ENCODE peak calls at places on chromosomes 6 and 20, in six cellular contexts. N is Peyer's patch, Q is trophoblast cell, T is AG10803, L is dorsolateral prefrontal cortex, H is neuronal stem cell. S is an unnamed sample.

GRCh38 chr6:118542184-118542952 is 5.7 kb upstream of the PLN start:
- DNase-seq in Q (no peak), N (no peak), T (peak), H (no peak), L (no peak), S (peak)

GRCh38 chr6:128062882-128063603 is 162.2 kb upstream of the THEMIS start:
- DNase-seq in L (no peak), H (no peak), N (no peak), T (peak), Q (no peak), S (peak)

GRCh38 chr6:44072959-44073611 is 54.2 kb downstream of the MRPL14 start:
- DNase-seq in T (peak), L (peak), N (peak), H (peak), Q (peak), S (peak)

GRCh38 chr20:37615507-37616425 is 78.1 kb upstream of the CTNNBL1 start:
- DNase-seq in T (peak), N (no peak), L (peak), Q (peak), H (peak), S (peak)

GRCh38 chr6:114144887-114145851 is 174.2 kb upstream of the HDAC2 start:
- DNase-seq in T (no peak), N (no peak), Q (peak), L (no peak), H (peak), S (peak)

GRCh38 chr6:3749991-3750323 is 1.6 kb downstream of the PXDC1 start:
- DNase-seq in L (no peak), Q (peak), H (no peak), T (peak), N (no peak), S (peak)

GRCh38 chr20:33516882-33517281 is 27.0 kb downstream of the CBFA2T2 start:
- DNase-seq in H (no peak), N (no peak), Q (no peak), T (peak), L (no peak), S (peak)

GRCh38 chr6:2945069-2945452 is 26.3 kb downstream of the SERPINB6 start:
- DNase-seq in L (no peak), N (no peak), H (no peak), T (peak), Q (no peak), S (no peak)

GRCh38 chr6:51640016-51640415 is 447.4 kb downstream of the PKHD1 start:
- DNase-seq in H (no peak), N (no peak), Q (no peak), T (no peak), L (no peak), S (no peak)

GRCh38 chr20:64072664-64073063 is 6.7 kb downstream of the RGS19 start:
- DNase-seq in Q (no peak), T (no peak), H (no peak), L (no peak), N (no peak), S (no peak)

GRCh38 chr6:157428418-157429202 is 47.6 kb downstream of the ZDHHC14 start:
- DNase-seq in H (no peak), L (no peak), Q (peak), N (no peak), T (no peak), S (no peak)

GRCh38 chr6:142886431-142887170 is 58.4 kb downstream of the HIVEP2 start:
- DNase-seq in N (no peak), H (no peak), L (no peak), Q (peak), T (peak), S (peak)

GRCh38 chr6:158631678-158632537 is 12.6 kb downstream of the DYNLT1 start:
- DNase-seq in Q (no peak), H (no peak), N (peak), T (peak), L (no peak), S (peak)

GRCh38 chr6:116500969-116501433 is 10.4 kb upstream of the CALHM5 start:
- DNase-seq in H (no peak), L (no peak), Q (no peak), N (no peak), T (no peak), S (peak)

GRCh38 chr20:32580608-32580969 is 4.5 kb downstream of the NOL4L start:
- DNase-seq in N (no peak), H (no peak), L (no peak), Q (no peak), T (no peak), S (no peak)

GRCh38 chr20:19407731-19408130 is 195.3 kb downstream of the SLC24A3 start:
- DNase-seq in L (no peak), T (peak), Q (peak), N (no peak), H (no peak), S (peak)

GRCh38 chr6:41596096-41596685 is 42.1 kb upstream of the MDFI start:
- DNase-seq in T (no peak), H (no peak), Q (no peak), L (no peak), N (no peak), S (no peak)

GRCh38 chr6:7561153-7561964 is 19.9 kb downstream of the DSP start:
- DNase-seq in Q (peak), H (no peak), N (peak), L (no peak), T (peak), S (no peak)

GRCh38 chr6:157587127-157587729 is 206.2 kb downstream of the ZDHHC14 start:
- DNase-seq in N (no peak), L (no peak), Q (no peak), T (no peak), H (no peak), S (no peak)

GRCh38 chr20:32382102-32382950 is 24.2 kb downstream of the ASXL1 start:
- DNase-seq in L (no peak), Q (no peak), T (no peak), N (no peak), H (no peak), S (no peak)

GRCh38 chr6:45827952-45828530 is 187.6 kb downstream of the CLIC5 start:
- DNase-seq in N (no peak), H (no peak), Q (no peak), L (no peak), T (no peak), S (peak)

GRCh38 chr6:148545901-148546300 is 200.9 kb upstream of the UST start:
- DNase-seq in T (no peak), H (no peak), L (no peak), N (no peak), Q (no peak), S (no peak)

GRCh38 chr20:316316-317068 is 8.9 kb upstream of the SOX12 start:
- DNase-seq in H (no peak), L (no peak), T (peak), N (no peak), Q (no peak), S (no peak)

GRCh38 chr6:26025047-26025893 is 62.0 kb upstream of the HFE start:
- DNase-seq in Q (peak), L (no peak), H (no peak), N (no peak), T (peak), S (peak)

GRCh38 chr20:58677808-58678207 is 14.8 kb upstream of the NPEPL1 start:
- DNase-seq in N (no peak), H (no peak), Q (no peak), T (no peak), L (no peak), S (no peak)

GRCh38 chr6:80480478-80481157 is 374.1 kb downstream of the BCKDHB start:
- DNase-seq in Q (no peak), T (peak), L (no peak), H (no peak), N (no peak), S (no peak)

GRCh38 chr6:105550961-105551625 is 148.2 kb upstream of the PREP start:
- DNase-seq in T (peak), L (no peak), Q (peak), H (no peak), N (no peak), S (peak)

GRCh38 chr6:86070151-86070550 is 427.5 kb upstream of the SYNCRIP start:
- DNase-seq in L (no peak), H (no peak), Q (no peak), N (no peak), T (no peak), S (no peak)

GRCh38 chr20:54600634-54601033 is 125.2 kb downstream of the DOK5 start:
- DNase-seq in L (no peak), T (no peak), N (no peak), H (no peak), Q (no peak), S (no peak)

GRCh38 chr6:53986721-53987526 is 124.3 kb upstream of the MLIP start:
- DNase-seq in Q (no peak), L (no peak), H (no peak), T (peak), N (no peak), S (peak)

GRCh38 chr20:59779656-59780380 is 153.6 kb downstream of the SYCP2 start:
- DNase-seq in L (no peak), N (no peak), H (no peak), Q (no peak), T (no peak), S (no peak)

GRCh38 chr6:37776546-37776945 is 43.0 kb upstream of the ZFAND3 start:
- DNase-seq in H (no peak), T (no peak), N (no peak), L (no peak), Q (no peak), S (no peak)

GRCh38 chr6:3385660-3386151 is 71.1 kb downstream of the SLC22A23 start:
- DNase-seq in L (peak), Q (no peak), H (no peak), T (peak), N (no peak), S (peak)

DNA sequence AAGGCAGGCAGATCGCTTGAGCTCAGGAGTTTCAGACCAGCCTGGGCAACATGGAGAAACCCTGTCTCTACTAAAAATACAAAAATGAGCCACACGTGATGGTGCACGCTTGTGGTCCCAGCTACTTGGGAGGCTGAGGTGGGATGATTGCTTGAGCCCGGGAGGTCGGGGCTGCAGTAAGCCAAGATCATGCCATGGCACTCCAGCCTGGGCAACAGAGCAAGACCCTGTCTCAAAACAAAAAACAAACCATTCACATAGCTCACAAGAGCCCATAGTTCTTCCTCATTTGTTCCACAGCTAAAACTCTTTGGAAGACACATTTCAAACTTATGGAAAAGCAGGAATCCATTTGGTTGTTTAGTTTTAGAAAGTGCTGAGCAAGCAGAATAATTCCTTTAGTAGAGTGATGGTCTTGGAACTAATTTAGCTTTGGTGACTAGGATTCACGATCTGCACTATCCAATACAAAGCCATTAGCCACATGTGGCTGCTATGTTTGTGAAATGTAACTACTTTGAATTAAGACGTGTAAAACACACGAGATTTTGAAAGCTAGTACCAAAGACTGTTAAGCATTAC is 4.1 kb downstream of the ZNFX1 start:
- DNase-seq in H (no peak), Q (no peak), L (no peak), N (no peak), T (no peak), S (no peak)
- H3K4me3 ChIP-seq in H (no peak), Q (no peak), L (no peak), N (no peak), T (no peak), S (no peak)

GRCh38 chr6:33318426-33319073 is 1.0 kb upstream of the ZBTB22 start:
- DNase-seq in L (no peak), H (no peak), Q (no peak), T (no peak), N (no peak), S (no peak)
- H3K4me3 ChIP-seq in L (peak), H (peak), Q (no peak), T (peak), N (peak), S (peak)

GRCh38 chr6:1820165-1820564 is 210.4 kb downstream of the FOXC1 start:
- DNase-seq in L (no peak), H (no peak), T (peak), Q (no peak), N (no peak), S (peak)
- H3K4me3 ChIP-seq in L (no peak), H (no peak), T (no peak), Q (no peak), N (no peak), S (no peak)

DNA sequence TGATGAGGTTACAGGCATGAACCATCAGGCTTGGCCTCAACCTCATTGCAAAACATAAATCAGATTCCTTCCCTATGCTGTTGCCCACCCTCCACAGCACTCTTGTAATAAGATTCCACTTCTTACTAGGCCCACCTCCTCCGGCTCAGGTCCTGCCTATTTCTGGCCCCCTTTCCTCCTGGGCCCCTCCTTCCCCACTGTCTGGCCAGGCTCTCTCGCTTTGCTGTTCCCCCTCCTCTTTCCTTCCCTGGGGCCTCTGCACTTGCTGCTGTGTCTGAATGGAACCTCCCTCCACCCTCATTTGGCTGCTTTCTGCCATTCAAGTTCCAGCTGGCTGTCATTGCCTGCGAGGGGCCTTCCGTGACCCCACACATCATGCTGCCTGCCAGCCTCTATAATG is 38.9 kb downstream of the ARHGAP40 start:
- DNase-seq in Q (no peak), H (peak), N (no peak), L (no peak), T (no peak), S (no peak)
- H3K4me3 ChIP-seq in Q (no peak), H (no peak), N (no peak), L (no peak), T (no peak), S (no peak)

DNA sequence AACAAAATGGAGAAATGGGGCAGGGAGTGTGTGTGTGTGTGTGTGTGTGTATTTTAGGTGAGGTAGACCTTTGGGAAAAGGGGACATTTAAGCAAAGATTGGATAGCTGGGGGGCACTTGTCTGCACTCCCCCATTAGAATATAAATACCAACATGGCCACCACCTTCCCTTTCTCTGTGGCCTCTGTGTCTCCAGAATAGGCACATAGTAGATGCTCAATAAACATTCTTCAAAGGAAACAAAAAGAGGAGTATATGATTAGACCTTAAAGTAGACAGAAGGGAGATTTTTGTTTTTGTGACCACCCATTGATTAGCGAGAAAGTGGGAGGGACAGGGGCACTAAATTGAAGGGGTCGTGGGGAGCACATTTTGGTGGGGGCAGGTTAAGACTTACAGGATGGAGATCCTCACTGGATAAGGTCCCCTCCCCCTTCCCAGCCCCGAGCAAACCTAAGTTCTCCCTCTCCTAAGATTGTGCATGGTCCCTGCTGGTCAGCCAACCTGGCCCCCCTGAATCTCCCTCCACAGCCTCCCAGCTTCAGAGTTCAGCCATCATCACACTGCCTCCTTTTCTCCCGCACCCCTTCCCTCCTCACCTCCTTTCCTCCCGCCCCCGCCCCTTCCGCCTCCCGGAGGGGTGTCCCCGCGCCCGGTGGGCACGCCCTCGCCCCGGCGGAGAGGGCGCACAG is 514 bp upstream of the TSHZ2 start:
- DNase-seq in H (no peak), T (no peak), N (no peak), Q (no peak), L (no peak), S (no peak)
- H3K4me3 ChIP-seq in H (peak), T (peak), N (peak), Q (no peak), L (peak), S (no peak)

GRCh38 chr20:25489221-25489863 is 81.9 kb downstream of the GINS1 start:
- DNase-seq in H (no peak), T (no peak), Q (no peak), L (no peak), N (no peak), S (no peak)
- H3K4me3 ChIP-seq in H (no peak), T (no peak), Q (no peak), L (no peak), N (no peak), S (no peak)

DNA sequence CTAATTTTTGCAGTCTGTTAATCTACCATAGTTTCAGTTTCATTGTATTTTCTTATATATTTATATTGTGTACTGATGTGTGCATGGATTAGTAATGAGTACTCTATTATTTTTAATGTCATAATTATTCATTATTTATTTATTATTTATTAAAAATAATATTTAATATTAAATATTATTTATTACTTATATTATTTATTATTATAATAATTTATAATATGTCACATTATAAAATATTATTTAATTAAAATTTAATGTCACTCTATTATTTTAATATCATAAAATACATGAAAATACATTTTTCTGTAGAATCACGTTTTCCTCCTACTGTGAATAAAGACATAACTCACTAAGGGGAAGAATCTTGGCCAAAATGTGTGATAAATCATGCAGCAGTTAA is 30.5 kb downstream of the POM121L2 start:
- DNase-seq in N (no peak), L (no peak), H (no peak), T (no peak), Q (no peak), S (no peak)
- H3K4me3 ChIP-seq in N (no peak), L (no peak), H (no peak), T (no peak), Q (no peak), S (no peak)

GRCh38 chr6:16180696-16181428 is 52.0 kb downstream of the MYLIP start:
- DNase-seq in L (no peak), T (no peak), Q (no peak), N (no peak), H (no peak), S (no peak)
- H3K4me3 ChIP-seq in L (no peak), T (no peak), Q (no peak), N (no peak), H (no peak), S (no peak)

GRCh38 chr6:155106456-155107107 is 111.5 kb downstream of the TIAM2 start:
- DNase-seq in Q (no peak), L (no peak), H (no peak), T (peak), N (no peak), S (peak)
- H3K4me3 ChIP-seq in Q (no peak), L (no peak), H (no peak), T (no peak), N (no peak), S (no peak)